ENCODE peak calls at places on chromosomes 1 and 21, in eight cellular contexts. One of them, this sample, is unnamed.

GRCh38 chr1:39105841-39106765 is 80.0 kb downstream of the NDUFS5 start:
- DNase-seq in transverse colon: peak; percentile 50
- DNase-seq in body of pancreas: peak; percentile 74
- DNase-seq in GM12878: no peak
- DNase-seq in stomach: peak; percentile 60
- DNase-seq in K562: peak; percentile 71
- DNase-seq in tibial nerve: no peak
- DNase-seq in breast epithelium: peak; percentile 36
- DNase-seq in this sample: no peak

GRCh38 chr1:66777846-66778245 is 23.2 kb downstream of the INSL5 start:
- DNase-seq in transverse colon: no peak
- DNase-seq in body of pancreas: no peak
- DNase-seq in GM12878: no peak
- DNase-seq in stomach: no peak
- DNase-seq in K562: no peak
- DNase-seq in tibial nerve: no peak
- DNase-seq in breast epithelium: no peak
- DNase-seq in this sample: no peak

GRCh38 chr1:203282720-203283542 is 22.4 kb upstream of the BTG2 start:
- DNase-seq in transverse colon: no peak
- DNase-seq in body of pancreas: peak; percentile 77
- DNase-seq in GM12878: no peak
- DNase-seq in stomach: no peak
- DNase-seq in K562: no peak
- DNase-seq in tibial nerve: no peak
- DNase-seq in breast epithelium: no peak
- DNase-seq in this sample: peak; percentile 46

GRCh38 chr1:45908613-45909140 is 105.3 kb downstream of the MAST2 start:
- DNase-seq in transverse colon: no peak
- DNase-seq in body of pancreas: no peak
- DNase-seq in GM12878: no peak
- DNase-seq in stomach: no peak
- DNase-seq in K562: no peak
- DNase-seq in tibial nerve: no peak
- DNase-seq in breast epithelium: no peak
- DNase-seq in this sample: no peak

GRCh38 chr1:29362764-29363163 is 126.4 kb downstream of the PTPRU start:
- DNase-seq in transverse colon: no peak
- DNase-seq in body of pancreas: no peak
- DNase-seq in GM12878: no peak
- DNase-seq in stomach: no peak
- DNase-seq in K562: no peak
- DNase-seq in tibial nerve: no peak
- DNase-seq in breast epithelium: no peak
- DNase-seq in this sample: no peak

GRCh38 chr1:214570442-214570841 is 19.0 kb upstream of the PTPN14 start:
- DNase-seq in transverse colon: no peak
- DNase-seq in body of pancreas: no peak
- DNase-seq in GM12878: no peak
- DNase-seq in stomach: no peak
- DNase-seq in K562: no peak
- DNase-seq in tibial nerve: no peak
- DNase-seq in breast epithelium: no peak
- DNase-seq in this sample: no peak

GRCh38 chr1:70979879-70980278 is 67.7 kb downstream of the PTGER3 start:
- DNase-seq in transverse colon: no peak
- DNase-seq in body of pancreas: no peak
- DNase-seq in GM12878: no peak
- DNase-seq in stomach: no peak
- DNase-seq in K562: no peak
- DNase-seq in tibial nerve: no peak
- DNase-seq in breast epithelium: no peak
- DNase-seq in this sample: no peak

GRCh38 chr1:34747638-34747941 is 7.3 kb upstream of the GJB5 start:
- DNase-seq in transverse colon: no peak
- DNase-seq in body of pancreas: no peak
- DNase-seq in GM12878: no peak
- DNase-seq in stomach: no peak
- DNase-seq in K562: no peak
- DNase-seq in tibial nerve: no peak
- DNase-seq in breast epithelium: no peak
- DNase-seq in this sample: no peak

GRCh38 chr1:156140879-156141707 is 12.3 kb upstream of the SEMA4A start:
- DNase-seq in transverse colon: no peak
- DNase-seq in body of pancreas: no peak
- DNase-seq in GM12878: no peak
- DNase-seq in stomach: no peak
- DNase-seq in K562: peak; percentile 73
- DNase-seq in tibial nerve: no peak
- DNase-seq in breast epithelium: no peak
- DNase-seq in this sample: no peak

GRCh38 chr1:65836686-65837085 is 44.0 kb downstream of the PDE4B start:
- DNase-seq in transverse colon: no peak
- DNase-seq in body of pancreas: no peak
- DNase-seq in GM12878: no peak
- DNase-seq in stomach: no peak
- DNase-seq in K562: no peak
- DNase-seq in tibial nerve: no peak
- DNase-seq in breast epithelium: no peak
- DNase-seq in this sample: no peak

GRCh38 chr1:93635614-93636543 is 45.8 kb downstream of the BCAR3 start:
- DNase-seq in transverse colon: no peak
- DNase-seq in body of pancreas: no peak
- DNase-seq in GM12878: no peak
- DNase-seq in stomach: no peak
- DNase-seq in K562: no peak
- DNase-seq in tibial nerve: no peak
- DNase-seq in breast epithelium: no peak
- DNase-seq in this sample: no peak

GRCh38 chr1:157852476-157852875 is 10.9 kb upstream of the CD5L start:
- DNase-seq in transverse colon: no peak
- DNase-seq in body of pancreas: no peak
- DNase-seq in GM12878: no peak
- DNase-seq in stomach: no peak
- DNase-seq in K562: no peak
- DNase-seq in tibial nerve: no peak
- DNase-seq in breast epithelium: no peak
- DNase-seq in this sample: no peak

GRCh38 chr1:119982006-119982405 is 85.7 kb upstream of the ADAM30 start:
- DNase-seq in transverse colon: no peak
- DNase-seq in body of pancreas: no peak
- DNase-seq in GM12878: no peak
- DNase-seq in stomach: no peak
- DNase-seq in K562: no peak
- DNase-seq in tibial nerve: no peak
- DNase-seq in breast epithelium: no peak
- DNase-seq in this sample: no peak

GRCh38 chr21:26826801-26827200 is 18.4 kb downstream of the ADAMTS1 start:
- DNase-seq in transverse colon: no peak
- DNase-seq in body of pancreas: no peak
- DNase-seq in GM12878: no peak
- DNase-seq in stomach: no peak
- DNase-seq in K562: no peak
- DNase-seq in tibial nerve: no peak
- DNase-seq in breast epithelium: no peak
- DNase-seq in this sample: no peak

GRCh38 chr1:167100730-167101129 is 6.9 kb downstream of the STYXL2 start:
- DNase-seq in transverse colon: no peak
- DNase-seq in body of pancreas: no peak
- DNase-seq in GM12878: no peak
- DNase-seq in stomach: no peak
- DNase-seq in K562: no peak
- DNase-seq in tibial nerve: no peak
- DNase-seq in breast epithelium: no peak
- DNase-seq in this sample: no peak

GRCh38 chr1:23471473-23472075 is 12.4 kb downstream of the ASAP3 start:
- DNase-seq in transverse colon: no peak
- DNase-seq in body of pancreas: no peak
- DNase-seq in GM12878: no peak
- DNase-seq in stomach: no peak
- DNase-seq in K562: no peak
- DNase-seq in tibial nerve: no peak
- DNase-seq in breast epithelium: no peak
- DNase-seq in this sample: no peak

GRCh38 chr1:201639391-201639790 is 100.5 kb downstream of the NAV1 start:
- DNase-seq in transverse colon: no peak
- DNase-seq in body of pancreas: no peak
- DNase-seq in GM12878: no peak
- DNase-seq in stomach: no peak
- DNase-seq in K562: no peak
- DNase-seq in tibial nerve: no peak
- DNase-seq in breast epithelium: no peak
- DNase-seq in this sample: no peak

GRCh38 chr1:216823731-216824130 is 100.5 kb upstream of the ESRRG start:
- DNase-seq in transverse colon: no peak
- DNase-seq in body of pancreas: no peak
- DNase-seq in GM12878: no peak
- DNase-seq in stomach: no peak
- DNase-seq in K562: no peak
- DNase-seq in tibial nerve: no peak
- DNase-seq in breast epithelium: no peak
- DNase-seq in this sample: no peak

GRCh38 chr1:101276818-101277217 is 40.0 kb downstream of the S1PR1 start:
- DNase-seq in transverse colon: no peak
- DNase-seq in body of pancreas: no peak
- DNase-seq in GM12878: no peak
- DNase-seq in stomach: no peak
- DNase-seq in K562: no peak
- DNase-seq in tibial nerve: no peak
- DNase-seq in breast epithelium: no peak
- DNase-seq in this sample: no peak

GRCh38 chr1:234647758-234648157 is 37.8 kb upstream of the IRF2BP2 start:
- DNase-seq in transverse colon: no peak
- DNase-seq in body of pancreas: no peak
- DNase-seq in GM12878: no peak
- DNase-seq in stomach: no peak
- DNase-seq in K562: no peak
- DNase-seq in tibial nerve: no peak
- DNase-seq in breast epithelium: peak; percentile 46
- DNase-seq in this sample: no peak

GRCh38 chr21:44062380-44062779 is 44.8 kb upstream of the PWP2 start:
- DNase-seq in transverse colon: no peak
- DNase-seq in body of pancreas: no peak
- DNase-seq in GM12878: no peak
- DNase-seq in stomach: no peak
- DNase-seq in K562: no peak
- DNase-seq in tibial nerve: no peak
- DNase-seq in breast epithelium: no peak
- DNase-seq in this sample: no peak

GRCh38 chr1:31435471-31436409 is 22.7 kb downstream of the SERINC2 start:
- DNase-seq in transverse colon: no peak
- DNase-seq in body of pancreas: no peak
- DNase-seq in GM12878: no peak
- DNase-seq in stomach: peak; percentile 23
- DNase-seq in K562: no peak
- DNase-seq in tibial nerve: no peak
- DNase-seq in breast epithelium: peak; percentile 15
- DNase-seq in this sample: peak; percentile 5
- TF ChIP-seq POLR2A in transverse colon: peak; percentile 8
- TF ChIP-seq POLR2A in body of pancreas: no peak
- TF ChIP-seq POLR2A in GM12878: no peak
- TF ChIP-seq POLR2A in stomach: no peak
- TF ChIP-seq POLR2A in K562: no peak
- TF ChIP-seq POLR2A in tibial nerve: no peak
- TF ChIP-seq POLR2A in breast epithelium: no peak
- TF ChIP-seq POLR2A in this sample: no peak

DNA sequence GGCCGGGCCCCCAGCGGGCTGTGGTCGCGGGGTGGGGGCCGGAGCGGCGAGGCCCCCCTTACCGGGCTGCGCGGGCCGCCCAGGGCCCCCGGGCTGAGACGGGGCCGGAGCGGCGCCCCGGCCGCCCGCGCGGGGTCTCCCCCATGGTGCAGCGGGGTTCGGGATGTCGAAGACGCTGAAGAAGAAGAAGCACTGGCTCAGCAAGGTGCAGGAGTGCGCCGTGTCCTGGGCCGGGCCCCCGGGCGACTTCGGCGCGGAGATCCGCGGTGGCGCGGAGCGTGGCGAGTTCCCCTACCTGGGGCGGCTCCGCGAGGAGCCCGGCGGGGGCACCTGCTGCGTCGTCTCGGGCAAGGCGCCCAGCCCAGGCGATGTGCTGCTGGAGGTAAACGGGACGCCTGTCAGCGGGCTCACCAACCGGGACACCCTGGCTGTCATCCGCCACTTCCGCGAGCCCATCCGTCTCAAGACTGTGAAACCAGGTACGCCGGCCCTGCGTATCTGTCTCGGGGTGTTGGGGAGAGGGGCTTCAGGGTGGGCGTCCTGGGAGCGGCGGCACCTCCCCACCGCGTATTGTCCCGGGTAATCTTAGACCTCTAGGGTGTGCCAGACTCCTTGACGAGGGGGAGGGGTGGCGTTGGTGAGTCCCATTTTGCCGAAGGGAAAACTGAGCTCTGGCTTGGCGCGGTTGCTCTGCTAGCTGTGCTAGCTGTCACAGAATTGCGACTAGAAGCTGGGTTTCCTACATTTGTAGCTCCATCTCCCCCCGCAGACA is 742 bp downstream of the MAGI3 start:
- DNase-seq in transverse colon: peak; percentile 62
- DNase-seq in body of pancreas: peak; percentile 76
- DNase-seq in GM12878: no peak
- DNase-seq in stomach: peak; percentile 67
- DNase-seq in K562: peak; percentile 45
- DNase-seq in tibial nerve: peak; percentile 21
- DNase-seq in breast epithelium: peak; percentile 36
- DNase-seq in this sample: peak; percentile 81
- TF ChIP-seq CTCF in transverse colon: no peak
- TF ChIP-seq CTCF in body of pancreas: no peak
- TF ChIP-seq CTCF in GM12878: no peak
- TF ChIP-seq CTCF in stomach: no peak
- TF ChIP-seq CTCF in K562: no peak
- TF ChIP-seq CTCF in tibial nerve: no peak
- TF ChIP-seq CTCF in breast epithelium: no peak
- TF ChIP-seq CTCF in this sample: no peak

GRCh38 chr1:211646566-211646965 is 28.9 kb downstream of the NEK2 start:
- DNase-seq in transverse colon: no peak
- DNase-seq in body of pancreas: no peak
- DNase-seq in GM12878: no peak
- DNase-seq in stomach: no peak
- DNase-seq in K562: no peak
- DNase-seq in tibial nerve: no peak
- DNase-seq in breast epithelium: no peak
- DNase-seq in this sample: no peak
- H3K27ac ChIP-seq in transverse colon: no peak overlapping the region
- H3K27ac ChIP-seq in body of pancreas: no peak overlapping the region
- H3K27ac ChIP-seq in GM12878: no peak overlapping the region
- H3K27ac ChIP-seq in stomach: no peak overlapping the region
- H3K27ac ChIP-seq in K562: no peak overlapping the region
- H3K27ac ChIP-seq in tibial nerve: no peak overlapping the region
- H3K27ac ChIP-seq in breast epithelium: no peak overlapping the region
- H3K27ac ChIP-seq in this sample: no peak overlapping the region

DNA sequence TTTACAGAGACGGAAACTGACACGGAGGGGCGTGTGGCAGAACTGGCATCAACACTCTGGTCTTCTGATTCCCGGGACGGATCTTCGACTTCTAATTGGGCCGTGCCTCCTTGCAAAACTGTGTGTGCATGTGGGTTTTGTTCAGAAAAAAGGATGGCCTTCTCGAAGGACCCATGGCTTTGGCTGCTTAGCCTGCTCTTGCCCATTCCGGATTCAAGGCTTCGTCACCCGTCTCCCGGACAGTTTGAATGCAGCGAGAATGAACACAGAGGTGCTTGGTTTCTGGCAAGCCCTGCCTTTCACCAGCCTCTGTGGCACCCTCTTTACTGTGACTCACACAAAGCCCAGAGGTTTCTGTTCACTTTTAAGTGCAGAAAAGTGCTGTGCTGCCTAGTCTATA is 120.1 kb downstream of the PRDM2 start:
- DNase-seq in transverse colon: no peak
- DNase-seq in body of pancreas: no peak
- DNase-seq in GM12878: no peak
- DNase-seq in stomach: no peak
- DNase-seq in K562: no peak
- DNase-seq in tibial nerve: no peak
- DNase-seq in breast epithelium: no peak
- DNase-seq in this sample: peak; percentile 18
- TF ChIP-seq POLR2A in transverse colon: no peak
- TF ChIP-seq POLR2A in body of pancreas: no peak
- TF ChIP-seq POLR2A in GM12878: no peak
- TF ChIP-seq POLR2A in stomach: no peak
- TF ChIP-seq POLR2A in K562: no peak
- TF ChIP-seq POLR2A in tibial nerve: no peak
- TF ChIP-seq POLR2A in breast epithelium: no peak
- TF ChIP-seq POLR2A in this sample: no peak